ENCODE peak calls at places on chromosomes 11 and 22, in four cellular contexts. J is GM12864; K is DMS79 treated with DMSO at 0.1 percent for 48 hours; G is activated naive CD4-positive, alpha-beta T cell treated with anti-CD3 and anti-CD28 coated beads, Interleukin-2, amount 10 ng/mL, durations not matched to agents 7 days and 5 days. H is an unnamed sample.
A peak's percentile ranks its signal among the peaks of the same experiment; 100 is the strongest.

GRCh38 chr11:112961751-112962747 is 829 bp downstream of the NCAM1 start:
- DNase-seq in J (no peak), K (peak; percentile 61), G (peak; percentile 30), H (peak; percentile 40)

GRCh38 chr22:40979198-40979597 is 28.0 kb downstream of the RBX1 start:
- DNase-seq in J (no peak), K (no peak), G (no peak), H (no peak)

GRCh38 chr11:119594639-119595249 is 134.3 kb downstream of the NECTIN1 start:
- DNase-seq in J (no peak), K (no peak), G (no peak), H (peak; percentile 77)

GRCh38 chr11:126638663-126639062 is 283.2 kb downstream of the ST3GAL4 start:
- DNase-seq in J (no peak), K (no peak), G (no peak), H (no peak)

GRCh38 chr11:9943346-9944110 is 279.7 kb downstream of the SWAP70 start:
- DNase-seq in J (no peak), K (no peak), G (no peak), H (no peak)

GRCh38 chr11:116061322-116061721 is 557.1 kb upstream of the CADM1 start:
- DNase-seq in J (no peak), K (no peak), G (no peak), H (no peak)

GRCh38 chr11:10792385-10793068 is 16.2 kb downstream of the EIF4G2 start:
- DNase-seq in J (peak; percentile 47), K (peak; percentile 65), G (peak; percentile 90), H (peak; percentile 67)

GRCh38 chr22:47663615-47664605 is 901.5 kb downstream of the TBC1D22A start:
- DNase-seq in J (no peak), K (no peak), G (no peak), H (no peak)

GRCh38 chr11:79266391-79266790 is 174.4 kb downstream of the TENM4 start:
- DNase-seq in J (no peak), K (no peak), G (no peak), H (no peak)

GRCh38 chr22:29275819-29276565 is 7.9 kb downstream of the EWSR1 start:
- DNase-seq in J (no peak), K (no peak), G (no peak), H (no peak)

GRCh38 chr22:24271406-24271760 is 752 bp downstream of the SPECC1L start:
- DNase-seq in J (no peak), K (peak; percentile 28), G (no peak), H (no peak)

GRCh38 chr22:26143801-26144325 is 25.4 kb upstream of the SEZ6L start:
- DNase-seq in J (no peak), K (peak; percentile 56), G (no peak), H (no peak)

GRCh38 chr11:26823963-26824362 is 102.1 kb upstream of the SLC5A12 start:
- DNase-seq in J (no peak), K (no peak), G (no peak), H (no peak)